ENCODE peak calls at places on chromosomes 7 and 10, in five cellular contexts. G, Q, V, H and D are unnamed samples.

GRCh38 chr10:47059606-47060311 is 148.5 kb downstream of the PTPN20 start:
- DNase-seq in G (no peak), Q (no peak), V (no peak), H (no peak), D (no peak)

GRCh38 chr7:78226059-78226658 is 427.6 kb downstream of the PHTF2 start:
- DNase-seq in G (peak; percentile 11), Q (peak; percentile 79), V (peak; percentile 66), H (peak; percentile 80), D (peak; percentile 88)

GRCh38 chr7:83677180-83677866 is 28.4 kb upstream of the SEMA3E start:
- DNase-seq in G (no peak), Q (peak; percentile 85), V (peak; percentile 18), H (no peak), D (peak; percentile 65)

GRCh38 chr10:49076741-49077521 is 38.4 kb downstream of the VSTM4 start:
- DNase-seq in G (peak; percentile 41), Q (no peak), V (no peak), H (no peak), D (no peak)

GRCh38 chr7:130872756-130873448 is 138.9 kb upstream of the KLF14 start:
- DNase-seq in G (no peak), Q (no peak), V (no peak), H (no peak), D (no peak)

GRCh38 chr7:85095357-85095756 is 91.5 kb downstream of the SEMA3D start:
- DNase-seq in G (no peak), Q (no peak), V (no peak), H (no peak), D (peak; percentile 13)

GRCh38 chr7:6242561-6242960 is 29.9 kb downstream of the CYTH3 start:
- DNase-seq in G (no peak), Q (no peak), V (no peak), H (no peak), D (no peak)

GRCh38 chr10:78870458-78870857 is 198.3 kb upstream of the ZMIZ1 start:
- DNase-seq in G (no peak), Q (no peak), V (no peak), H (no peak), D (no peak)

GRCh38 chr10:103413540-103413939 is 17.1 kb downstream of the PDCD11 start:
- DNase-seq in G (no peak), Q (no peak), V (no peak), H (no peak), D (no peak)

GRCh38 chr7:94212160-94212559 is 182.5 kb upstream of the COL1A2 start:
- DNase-seq in G (no peak), Q (peak; percentile 87), V (no peak), H (no peak), D (no peak)

GRCh38 chr7:83469076-83469475 is 179.9 kb downstream of the SEMA3E start:
- DNase-seq in G (no peak), Q (no peak), V (no peak), H (no peak), D (no peak)

GRCh38 chr10:48324580-48324979 is 18.1 kb downstream of the MAPK8 start:
- DNase-seq in G (no peak), Q (no peak), V (no peak), H (no peak), D (no peak)

GRCh38 chr10:127907411-127908105 is 655 bp downstream of the PTPRE start:
- DNase-seq in G (no peak), Q (no peak), V (no peak), H (peak; percentile 88), D (no peak)

GRCh38 chr7:75878312-75878768 is 494 bp upstream of the RHBDD2 start:
- DNase-seq in G (no peak), Q (no peak), V (no peak), H (no peak), D (no peak)

GRCh38 chr10:48945441-48946143 is 6.0 kb upstream of the LRRC18 start:
- DNase-seq in G (no peak), Q (no peak), V (no peak), H (no peak), D (no peak)

GRCh38 chr7:79455173-79455790 is 1.8 kb upstream of the MAGI2 start:
- DNase-seq in G (peak; percentile 4), Q (no peak), V (no peak), H (no peak), D (no peak)

GRCh38 chr10:52903397-52903938 is 130.9 kb upstream of the MBL2 start:
- DNase-seq in G (no peak), Q (no peak), V (no peak), H (no peak), D (no peak)

GRCh38 chr7:122206985-122207384 is 62.9 kb upstream of the AASS start:
- DNase-seq in G (no peak), Q (no peak), V (no peak), H (no peak), D (no peak)

GRCh38 chr7:137946015-137946414 is 55.9 kb downstream of the CREB3L2 start:
- DNase-seq in G (no peak), Q (peak; percentile 58), V (peak; percentile 72), H (no peak), D (no peak)

GRCh38 chr10:96700477-96701099 is 19.7 kb downstream of the PIK3AP1 start:
- DNase-seq in G (no peak), Q (no peak), V (no peak), H (peak; percentile 83), D (no peak)

GRCh38 chr7:110786576-110786975 is 304.4 kb upstream of the LRRN3 start:
- DNase-seq in G (no peak), Q (peak; percentile 88), V (peak; percentile 61), H (no peak), D (no peak)

GRCh38 chr7:48537561-48537960 is 366.3 kb downstream of the ABCA13 start:
- DNase-seq in G (no peak), Q (no peak), V (no peak), H (no peak), D (no peak)

GRCh38 chr10:1396236-1396635 is 340.1 kb downstream of the WDR37 start:
- DNase-seq in G (no peak), Q (no peak), V (no peak), H (no peak), D (no peak)